ENCODE peak calls at places on chromosomes 3 and 15, in four cellular contexts. One of them, this sample, is unnamed.

GRCh38 chr3:24156466-24156865 is 211.4 kb downstream of the NR1D2 start:
- DNase-seq in mesothelial cell of epicardium: no peak
- DNase-seq in kidney: no peak
- DNase-seq in hepatocyte: no peak
- DNase-seq in this sample: no peak

GRCh38 chr3:30354972-30355371 is 251.4 kb upstream of the TGFBR2 start:
- DNase-seq in kidney: no peak
- DNase-seq in hepatocyte: no peak
- DNase-seq in mesothelial cell of epicardium: no peak
- DNase-seq in this sample: no peak

GRCh38 chr3:188673509-188674239 is 498.1 kb upstream of the TPRG1 start:
- DNase-seq in hepatocyte: peak
- DNase-seq in mesothelial cell of epicardium: no peak
- DNase-seq in kidney: no peak
- DNase-seq in this sample: no peak

GRCh38 chr3:188432826-188433525 is 279.0 kb downstream of the LPP start:
- DNase-seq in hepatocyte: peak
- DNase-seq in mesothelial cell of epicardium: no peak
- DNase-seq in kidney: no peak
- DNase-seq in this sample: peak

GRCh38 chr15:48406911-48407310 is 75.7 kb downstream of the DUT start:
- DNase-seq in hepatocyte: no peak
- DNase-seq in kidney: no peak
- DNase-seq in mesothelial cell of epicardium: no peak
- DNase-seq in this sample: no peak

GRCh38 chr3:9934235-9934621 is 594 bp downstream of the CRELD1 start:
- DNase-seq in mesothelial cell of epicardium: no peak
- DNase-seq in kidney: no peak
- DNase-seq in hepatocyte: peak
- DNase-seq in this sample: no peak

GRCh38 chr3:150084128-150084527 is 113.4 kb upstream of the PFN2 start:
- DNase-seq in mesothelial cell of epicardium: no peak
- DNase-seq in hepatocyte: no peak
- DNase-seq in kidney: no peak
- DNase-seq in this sample: no peak

GRCh38 chr3:190972840-190973270 is 110.4 kb upstream of the GMNC start:
- DNase-seq in hepatocyte: peak
- DNase-seq in mesothelial cell of epicardium: no peak
- DNase-seq in kidney: no peak
- DNase-seq in this sample: no peak

GRCh38 chr3:8421267-8421666 is 80.4 kb upstream of the LMCD1 start:
- DNase-seq in kidney: no peak
- DNase-seq in mesothelial cell of epicardium: no peak
- DNase-seq in hepatocyte: no peak
- DNase-seq in this sample: no peak
- TF ChIP-seq CTCF in kidney: no peak
- TF ChIP-seq CTCF in mesothelial cell of epicardium: no peak
- TF ChIP-seq CTCF in hepatocyte: no peak
- TF ChIP-seq CTCF in this sample: no peak

GRCh38 chr15:88834211-88834812 is 31.1 kb downstream of the ACAN start:
- DNase-seq in kidney: no peak
- DNase-seq in hepatocyte: peak
- DNase-seq in mesothelial cell of epicardium: no peak
- DNase-seq in this sample: no peak
- TF ChIP-seq CTCF in kidney: peak
- TF ChIP-seq CTCF in hepatocyte: peak
- TF ChIP-seq CTCF in mesothelial cell of epicardium: no peak
- TF ChIP-seq CTCF in this sample: peak

GRCh38 chr15:39009740-39010139 is 445.1 kb upstream of the RASGRP1 start:
- DNase-seq in mesothelial cell of epicardium: no peak
- DNase-seq in hepatocyte: no peak
- DNase-seq in kidney: no peak
- DNase-seq in this sample: no peak
- TF ChIP-seq CTCF in mesothelial cell of epicardium: no peak
- TF ChIP-seq CTCF in hepatocyte: no peak
- TF ChIP-seq CTCF in kidney: no peak
- TF ChIP-seq CTCF in this sample: no peak

GRCh38 chr15:51649659-51650521 is 27.3 kb upstream of the DMXL2 start:
- DNase-seq in kidney: no peak
- DNase-seq in mesothelial cell of epicardium: no peak
- DNase-seq in hepatocyte: peak
- DNase-seq in this sample: no peak
- TF ChIP-seq CTCF in kidney: peak
- TF ChIP-seq CTCF in mesothelial cell of epicardium: peak
- TF ChIP-seq CTCF in hepatocyte: peak
- TF ChIP-seq CTCF in this sample: peak

GRCh38 chr3:104992618-104993017 is 374.1 kb upstream of the ALCAM start:
- DNase-seq in hepatocyte: no peak
- DNase-seq in kidney: no peak
- DNase-seq in mesothelial cell of epicardium: no peak
- DNase-seq in this sample: no peak

GRCh38 chr3:104989878-104990277 is 376.8 kb upstream of the ALCAM start:
- DNase-seq in mesothelial cell of epicardium: no peak
- DNase-seq in hepatocyte: no peak
- DNase-seq in kidney: no peak
- DNase-seq in this sample: no peak

GRCh38 chr3:104990758-104991157 is 376.0 kb upstream of the ALCAM start:
- DNase-seq in hepatocyte: no peak
- DNase-seq in kidney: no peak
- DNase-seq in mesothelial cell of epicardium: no peak
- DNase-seq in this sample: no peak

GRCh38 chr3:104988491-104988890 is 378.2 kb upstream of the ALCAM start:
- DNase-seq in mesothelial cell of epicardium: no peak
- DNase-seq in hepatocyte: no peak
- DNase-seq in kidney: no peak
- DNase-seq in this sample: no peak

DNA sequence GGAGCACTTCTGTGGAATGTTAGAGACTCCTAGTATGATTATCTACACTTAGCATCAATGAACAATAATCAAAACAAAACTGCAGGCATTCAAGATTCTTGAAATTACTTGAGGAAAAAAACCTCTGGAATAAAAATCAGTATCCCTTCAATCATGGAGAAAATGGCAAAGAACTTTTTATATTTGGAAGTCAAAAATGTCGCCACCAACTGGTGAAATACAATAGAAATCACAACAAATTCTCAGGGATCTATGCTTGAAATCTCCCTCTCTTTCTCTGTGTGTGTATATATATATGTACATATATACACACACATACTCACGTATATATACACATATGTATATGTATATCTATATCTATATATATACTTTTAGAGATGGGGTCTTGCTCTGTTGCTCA is 378.9 kb upstream of the ALCAM start:
- DNase-seq in hepatocyte: no peak
- DNase-seq in kidney: no peak
- DNase-seq in mesothelial cell of epicardium: no peak
- DNase-seq in this sample: no peak
- TF ChIP-seq CTCF in hepatocyte: peak
- TF ChIP-seq CTCF in kidney: no peak
- TF ChIP-seq CTCF in mesothelial cell of epicardium: no peak
- TF ChIP-seq CTCF in this sample: no peak

GRCh38 chr15:67240235-67241131 is 14.0 kb downstream of the AAGAB start:
- DNase-seq in mesothelial cell of epicardium: no peak
- DNase-seq in kidney: no peak
- DNase-seq in hepatocyte: peak
- DNase-seq in this sample: no peak
- TF ChIP-seq CTCF in mesothelial cell of epicardium: no peak
- TF ChIP-seq CTCF in kidney: peak
- TF ChIP-seq CTCF in hepatocyte: peak
- TF ChIP-seq CTCF in this sample: no peak

DNA sequence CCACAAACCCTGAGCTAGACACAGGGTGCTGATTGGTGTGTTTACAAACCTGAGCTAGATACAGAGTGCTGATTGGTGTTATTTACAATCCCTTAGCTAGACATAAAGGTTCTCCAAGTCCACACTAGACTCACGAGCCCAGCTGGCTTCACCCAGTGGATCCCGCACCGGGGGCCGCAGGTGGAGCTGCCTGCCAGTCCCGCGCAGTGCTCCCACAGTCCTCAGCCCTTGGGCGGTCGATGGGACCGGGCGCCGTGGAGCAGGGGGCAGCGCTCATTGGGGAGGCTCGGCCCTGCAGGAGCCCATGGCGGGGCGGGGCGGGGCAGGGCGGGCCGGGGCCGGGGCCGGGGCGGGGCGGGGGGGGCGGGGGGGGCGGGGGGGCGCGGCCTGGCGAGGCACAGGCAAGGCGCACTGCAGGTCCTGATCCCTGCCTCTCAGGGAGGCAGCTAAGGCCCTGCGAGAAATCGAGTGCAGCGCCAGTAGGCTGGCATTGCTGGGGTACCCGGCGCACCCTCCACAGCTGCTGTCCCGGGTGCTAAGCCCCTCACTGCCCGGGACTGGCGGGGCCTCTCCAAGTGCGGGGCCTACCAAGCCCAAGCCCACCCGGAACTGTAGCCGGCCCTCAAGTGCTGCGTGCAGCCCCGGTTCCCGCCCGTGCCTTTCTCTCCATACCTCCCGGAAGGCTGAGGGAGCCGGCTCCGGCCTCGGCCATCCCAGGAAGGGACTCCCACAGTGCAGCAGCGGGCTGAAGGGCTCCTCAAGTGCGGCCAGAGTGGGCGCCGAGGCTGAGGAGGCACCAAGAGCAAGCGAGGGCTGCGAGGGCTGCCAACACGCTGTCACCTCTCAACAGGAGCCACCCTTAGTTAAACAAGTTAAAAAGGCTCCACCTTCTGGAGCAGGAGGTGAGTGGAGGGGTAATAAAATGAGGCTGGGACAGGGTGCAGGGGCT is 9.8 kb upstream of the TMEM40 start:
- DNase-seq in kidney: no peak
- DNase-seq in hepatocyte: no peak
- DNase-seq in mesothelial cell of epicardium: no peak
- DNase-seq in this sample: no peak
- TF ChIP-seq CTCF in kidney: no peak
- TF ChIP-seq CTCF in hepatocyte: no peak
- TF ChIP-seq CTCF in mesothelial cell of epicardium: no peak
- TF ChIP-seq CTCF in this sample: no peak

DNA sequence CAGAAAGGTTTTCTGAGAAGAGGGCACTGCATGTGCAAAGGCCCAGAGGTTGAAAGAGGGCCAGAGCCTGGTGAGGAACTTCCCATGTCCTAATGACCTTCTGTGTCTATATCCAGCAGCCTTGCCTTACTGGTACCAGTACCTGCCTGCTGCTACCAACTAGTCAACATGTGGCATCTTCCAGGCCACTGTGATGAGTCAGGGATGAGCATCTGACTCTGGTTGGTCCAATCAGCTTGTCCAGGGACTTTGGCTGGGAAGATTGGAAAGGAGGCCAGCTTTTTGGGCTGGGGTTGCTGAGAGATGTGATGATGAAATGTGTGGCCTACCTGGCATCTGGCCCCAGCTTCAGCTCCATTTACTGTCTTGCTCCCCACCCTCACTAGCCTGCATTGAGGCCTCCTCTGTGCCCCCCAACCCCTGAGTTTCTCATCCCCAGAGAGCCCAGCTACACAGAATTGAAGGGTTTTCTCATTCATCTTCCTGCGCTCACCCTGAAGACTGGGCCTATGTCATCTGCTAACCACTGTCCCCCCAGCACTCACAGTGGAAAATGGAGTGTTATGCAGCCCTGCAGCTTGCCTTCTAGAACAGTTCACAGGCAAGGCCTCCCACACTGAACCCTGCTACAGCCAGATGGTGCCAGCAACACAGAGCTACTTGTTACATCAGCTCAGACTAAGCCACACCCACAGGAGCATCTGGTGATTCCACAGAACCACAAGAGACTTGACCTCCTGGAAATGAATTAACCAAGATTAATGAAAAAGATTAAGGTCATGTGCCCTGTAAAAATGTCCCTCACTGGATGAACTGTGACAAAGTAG is 1.3 kb upstream of the TWF2 start:
- DNase-seq in kidney: no peak
- DNase-seq in mesothelial cell of epicardium: no peak
- DNase-seq in hepatocyte: peak
- DNase-seq in this sample: peak
- TF ChIP-seq CTCF in kidney: no peak
- TF ChIP-seq CTCF in mesothelial cell of epicardium: no peak
- TF ChIP-seq CTCF in hepatocyte: no peak
- TF ChIP-seq CTCF in this sample: no peak